ENCODE peak calls at places on chromosomes 7 and 10, in five cellular contexts. T is SK-N-SH, Q is RWPE2, A is cardiac muscle cell, O is psoas muscle. U is an unnamed sample.

GRCh38 chr10:88227342-88228018 is 355.6 kb downstream of the RNLS start:
- DNase-seq in O (peak), A (peak), T (peak), Q (no peak), U (no peak)

GRCh38 chr10:55500931-55501559 is 700.0 kb upstream of the PCDH15 start:
- DNase-seq in O (no peak), A (peak), T (peak), Q (no peak), U (peak)

GRCh38 chr10:104080762-104081161 is 4.9 kb downstream of the COL17A1 start:
- DNase-seq in O (no peak), Q (no peak), T (peak), A (peak), U (peak)

GRCh38 chr7:11203688-11204087 is 230.0 kb downstream of the PHF14 start:
- DNase-seq in Q (no peak), O (no peak), A (no peak), T (no peak), U (peak)

GRCh38 chr7:66105263-66105748 is 9.3 kb upstream of the CRCP start:
- DNase-seq in Q (no peak), A (no peak), T (no peak), O (no peak), U (no peak)

GRCh38 chr7:71900556-71900955 is 511.6 kb downstream of the CALN1 start:
- DNase-seq in O (no peak), A (no peak), Q (no peak), T (no peak), U (no peak)

GRCh38 chr7:155315977-155316376 is 18.3 kb downstream of the INSIG1 start:
- DNase-seq in A (no peak), T (no peak), O (no peak), Q (no peak), U (no peak)

GRCh38 chr10:43594944-43595589 is 11.2 kb upstream of the ZNF485 start:
- DNase-seq in A (peak), T (no peak), O (no peak), Q (no peak), U (no peak)

GRCh38 chr7:54161621-54162020 is 380.6 kb upstream of the VSTM2A start:
- DNase-seq in O (no peak), Q (no peak), T (no peak), A (no peak), U (no peak)

GRCh38 chr7:73735526-73735905 is 3.1 kb downstream of the ABHD11 start:
- DNase-seq in A (no peak), O (no peak), Q (no peak), T (no peak), U (no peak)

GRCh38 chr10:103592186-103593021 is 98.9 kb downstream of the NEURL1 start:
- DNase-seq in O (peak), T (peak), Q (no peak), A (peak), U (peak)

GRCh38 chr10:25934673-25935139 is 677 bp downstream of the MYO3A start:
- DNase-seq in A (no peak), Q (no peak), O (no peak), T (peak), U (peak)

GRCh38 chr7:103134866-103135554 is 13.9 kb downstream of the NAPEPLD start:
- DNase-seq in O (no peak), Q (no peak), T (peak), A (peak), U (no peak)

GRCh38 chr10:101280511-101280910 is 51.2 kb upstream of the LBX1 start:
- DNase-seq in O (no peak), A (no peak), Q (no peak), T (no peak), U (no peak)

GRCh38 chr7:157693521-157694388 is 357.0 kb downstream of the DNAJB6 start:
- DNase-seq in T (peak), A (no peak), Q (no peak), O (no peak), U (peak)

GRCh38 chr10:133260895-133261725 is 15.6 kb downstream of the ADAM8 start:
- DNase-seq in Q (no peak), A (no peak), O (peak), T (peak), U (peak)

GRCh38 chr7:364536-364935 is 74.6 kb downstream of the FOXL3 start:
- DNase-seq in O (no peak), A (no peak), T (no peak), Q (no peak), U (no peak)

GRCh38 chr10:104128214-104128613 is 6.2 kb downstream of the SFR1 start:
- DNase-seq in T (no peak), A (peak), O (no peak), Q (no peak), U (no peak)

GRCh38 chr7:27647052-27647451 is 15.6 kb downstream of the HIBADH start:
- DNase-seq in Q (peak), O (no peak), A (peak), T (no peak), U (no peak)

GRCh38 chr7:150963707-150964559 is 14.2 kb downstream of the KCNH2 start:
- DNase-seq in A (no peak), O (peak), Q (no peak), T (no peak), U (no peak)

GRCh38 chr7:36710186-36710813 is 14.0 kb downstream of the AOAH start:
- DNase-seq in A (no peak), T (no peak), O (no peak), Q (no peak), U (no peak)

GRCh38 chr10:5943536-5943935 is 33.8 kb downstream of the IL15RA start:
- DNase-seq in A (peak), Q (no peak), T (no peak), O (peak), U (no peak)

GRCh38 chr7:100446040-100446439 is 9.7 kb upstream of the PPP1R35 start:
- DNase-seq in O (no peak), T (no peak), Q (no peak), A (peak), U (no peak)

GRCh38 chr7:46957195-46957594 is 624.7 kb downstream of the TNS3 start:
- DNase-seq in A (no peak), T (no peak), Q (no peak), O (no peak), U (no peak)

GRCh38 chr10:125982256-125982948 is 86.0 kb downstream of the FANK1 start:
- DNase-seq in O (no peak), T (peak), A (peak), Q (no peak), U (peak)

GRCh38 chr7:115005942-115006341 is 84.0 kb downstream of the MDFIC start:
- DNase-seq in O (no peak), Q (no peak), A (no peak), T (no peak), U (no peak)

GRCh38 chr7:25565949-25566348 is 337.7 kb upstream of the NPVF start:
- DNase-seq in Q (no peak), T (peak), O (peak), A (peak), U (peak)
- H3K27ac ChIP-seq in Q (no peak), T (no peak), O (no peak), A (no peak), U (peak)

GRCh38 chr7:30596721-30597120 is 2.0 kb downstream of the GARS1 start:
- DNase-seq in O (no peak), A (no peak), Q (no peak), T (no peak), U (no peak)
- H3K4me3 ChIP-seq in O (peak), A (peak), Q (peak), T (peak), U (no peak)

GRCh38 chr10:85265121-85265520 is 936.7 kb downstream of the CCSER2 start:
- DNase-seq in Q (no peak), A (no peak), O (no peak), T (no peak), U (no peak)
- TF ChIP-seq CTCF in Q (no peak), A (no peak), O (no peak), T (no peak), U (no peak)

GRCh38 chr7:130918129-130919052 is 184.4 kb upstream of the KLF14 start:
- DNase-seq in A (no peak), O (no peak), T (no peak), Q (no peak), U (no peak)
- H3K27ac ChIP-seq in A (no peak), O (peak), T (peak), Q (peak), U (no peak)